ENCODE peak calls at places on chromosomes 13 and 19, in seven cellular contexts. J, V, W, F, G, S and M are unnamed samples.

GRCh38 chr19:48578891-48579290 is 26.9 kb downstream of the SULT2B1 start:
- DNase-seq in S (no peak), G (no peak), V (no peak), W (no peak), F (no peak), J (no peak), M (no peak)

GRCh38 chr13:53068841-53069520 is 40.4 kb downstream of the OLFM4 start:
- DNase-seq in W (no peak), S (no peak), J (no peak), G (no peak), F (no peak), V (no peak), M (no peak)

GRCh38 chr13:74253161-74253560 is 119.0 kb upstream of the KLF12 start:
- DNase-seq in G (no peak), V (no peak), F (no peak), S (no peak), J (no peak), W (no peak), M (no peak)

GRCh38 chr19:54302252-54302651 is 10.7 kb downstream of the LILRA5 start:
- DNase-seq in G (no peak), F (no peak), W (no peak), J (no peak), S (no peak), V (no peak), M (no peak)

GRCh38 chr13:41700790-41701310 is 243.5 kb downstream of the RGCC start:
- DNase-seq in G (no peak), W (peak), J (peak), F (no peak), S (peak), V (peak), M (no peak)

GRCh38 chr13:109479991-109480696 is 306.2 kb downstream of the IRS2 start:
- DNase-seq in S (peak), F (no peak), G (no peak), J (no peak), W (peak), V (no peak), M (no peak)

GRCh38 chr19:20279516-20279915 is 112.5 kb downstream of the ZNF486 start:
- DNase-seq in S (no peak), F (no peak), G (no peak), J (no peak), V (no peak), W (no peak), M (no peak)

GRCh38 chr13:102286326-102286725 is 115.5 kb downstream of the FGF14 start:
- DNase-seq in V (peak), W (peak), J (peak), S (peak), F (no peak), G (no peak), M (no peak)

GRCh38 chr19:51166846-51167490 is 24.9 kb downstream of the SIGLEC7 start:
- DNase-seq in W (no peak), J (no peak), S (no peak), F (no peak), G (no peak), V (no peak), M (peak)

GRCh38 chr19:42024622-42025111 is 30.6 kb upstream of the ATP1A3 start:
- DNase-seq in V (peak), S (peak), W (peak), G (no peak), F (no peak), J (peak), M (no peak)

GRCh38 chr13:95298971-95299627 is 2.2 kb downstream of the ABCC4 start:
- DNase-seq in G (no peak), J (no peak), F (no peak), W (peak), S (peak), V (peak), M (no peak)

GRCh38 chr19:58154287-58154678 is 3.7 kb upstream of the ZNF329 start:
- DNase-seq in V (no peak), J (no peak), F (no peak), W (peak), S (peak), G (no peak), M (no peak)

GRCh38 chr19:39110263-39110967 is 15.2 kb upstream of the PAK4 start:
- DNase-seq in S (no peak), G (peak), W (peak), F (peak), V (no peak), J (no peak), M (peak)

GRCh38 chr13:114143806-114144605 is 11.6 kb upstream of the RASA3 start:
- DNase-seq in V (no peak), W (no peak), J (no peak), S (no peak), F (peak), G (no peak), M (peak)

GRCh38 chr19:15368051-15368632 is 11.4 kb downstream of the AKAP8 start:
- DNase-seq in S (no peak), J (no peak), G (no peak), W (no peak), F (no peak), V (no peak), M (peak)

GRCh38 chr19:34120846-34121639 is 51.3 kb upstream of the LSM14A start:
- DNase-seq in W (peak), V (peak), J (no peak), F (no peak), S (peak), G (peak), M (no peak)

GRCh38 chr19:47507924-47508553 is 6.8 kb downstream of the NAPA start:
- DNase-seq in J (no peak), V (no peak), G (no peak), F (no peak), S (no peak), W (no peak), M (no peak)

GRCh38 chr13:97946951-97947588 is 6.4 kb upstream of the IPO5 start:
- DNase-seq in J (peak), S (peak), F (no peak), W (peak), G (no peak), V (peak), M (no peak)

GRCh38 chr19:33381101-33381500 is 7.6 kb downstream of the CEBPG start:
- DNase-seq in S (no peak), F (no peak), V (no peak), J (no peak), G (no peak), W (no peak), M (no peak)

GRCh38 chr19:41376241-41376997 is at the start of gene TMEM91:
- DNase-seq in W (peak), J (no peak), V (no peak), G (no peak), F (peak), S (peak), M (peak)

GRCh38 chr13:48074006-48074405 is 20.9 kb downstream of the MED4 start:
- DNase-seq in J (no peak), V (no peak), W (no peak), F (no peak), S (no peak), G (no peak), M (no peak)

GRCh38 chr13:78602561-78603239 is 652 bp downstream of the POU4F1 start:
- DNase-seq in F (no peak), V (no peak), G (no peak), S (no peak), J (no peak), W (no peak), M (peak)

GRCh38 chr19:40355975-40356680 is 7.6 kb downstream of the PLD3 start:
- DNase-seq in W (no peak), F (no peak), G (no peak), J (no peak), V (no peak), S (no peak), M (peak)

GRCh38 chr13:99800951-99801350 is 170.6 kb downstream of the ZIC5 start:
- DNase-seq in V (no peak), S (no peak), J (no peak), F (no peak), G (no peak), W (no peak), M (no peak)

GRCh38 chr19:2567580-2567979 is 91.7 kb downstream of the GADD45B start:
- DNase-seq in J (no peak), G (no peak), S (no peak), F (peak), W (no peak), V (no peak), M (peak)

GRCh38 chr19:7850975-7851622 is 21.1 kb downstream of the EVI5L start:
- DNase-seq in J (no peak), F (peak), S (no peak), G (no peak), W (no peak), V (no peak), M (no peak)

GRCh38 chr13:44541601-44542000 is 34.5 kb downstream of the TSC22D1 start:
- DNase-seq in W (no peak), F (no peak), J (no peak), V (no peak), S (no peak), G (no peak), M (no peak)

GRCh38 chr13:59651479-59651878 is 512.2 kb downstream of the DIAPH3 start:
- DNase-seq in S (no peak), F (no peak), G (no peak), V (no peak), J (no peak), W (no peak), M (no peak)

GRCh38 chr19:3073159-3073563 is 10.9 kb upstream of the TLE5 start:
- DNase-seq in J (no peak), G (no peak), S (peak), V (peak), W (peak), F (no peak), M (no peak)

GRCh38 chr13:64074989-64075474 is 2659.4 kb upstream of the PCDH20 start:
- DNase-seq in G (no peak), S (no peak), V (no peak), J (no peak), W (no peak), F (no peak), M (no peak)

GRCh38 chr13:110531671-110532083 is 29.8 kb downstream of the RAB20 start:
- DNase-seq in F (no peak), G (no peak), S (no peak), W (no peak), J (no peak), V (no peak), M (peak)

GRCh38 chr19:1747285-1748114 is 5.8 kb upstream of the ONECUT3 start:
- DNase-seq in J (peak), V (peak), W (peak), S (no peak), F (no peak), G (no peak), M (no peak)

GRCh38 chr13:112756967-112757758 is 67.3 kb downstream of the ATP11A start:
- DNase-seq in J (no peak), S (no peak), V (no peak), W (no peak), F (no peak), G (no peak), M (peak)

GRCh38 chr19:39398297-39398864 is 7.2 kb downstream of the MED29 start:
- DNase-seq in S (peak), G (no peak), V (no peak), W (peak), F (peak), J (peak), M (peak)

GRCh38 chr19:11657307-11657706 is 60.0 kb downstream of the ZNF627 start:
- DNase-seq in F (no peak), V (no peak), S (no peak), G (no peak), J (no peak), W (peak), M (no peak)

GRCh38 chr13:113552079-113552478 is 32.5 kb upstream of the TFDP1 start:
- DNase-seq in W (no peak), V (no peak), F (peak), S (no peak), J (no peak), G (no peak), M (peak)

GRCh38 chr13:30331331-30331771 is 24.0 kb upstream of the KATNAL1 start:
- DNase-seq in V (no peak), J (no peak), G (no peak), F (no peak), S (no peak), W (no peak), M (no peak)